ENCODE peak calls at places on chromosomes 1 and 21, in ten cellular contexts. L, N, O, Q, C, G, X, Y, F and M are unnamed samples.

GRCh38 chr1:247102381-247102780 is 1.8 kb downstream of the ZNF669 start:
- DNase-seq in C (no peak), X (no peak), G (no peak), O (no peak), Q (peak), N (no peak), Y (no peak), F (no peak), L (no peak), M (no peak)

GRCh38 chr1:228157381-228158126 is 7.8 kb downstream of the GJC2 start:
- DNase-seq in Y (no peak), N (no peak), C (no peak), O (no peak), Q (no peak), L (no peak), X (peak), F (no peak), G (no peak), M (no peak)

GRCh38 chr1:157691285-157691920 is 9.2 kb downstream of the FCRL3 start:
- DNase-seq in Q (peak), L (peak), C (no peak), O (peak), X (no peak), N (no peak), F (no peak), Y (no peak), G (peak), M (no peak)

GRCh38 chr1:208203127-208203847 is 40.9 kb downstream of the PLXNA2 start:
- DNase-seq in O (no peak), G (no peak), Q (peak), Y (no peak), C (no peak), N (peak), X (peak), F (no peak), L (no peak), M (no peak)

GRCh38 chr21:26709090-26709489 is 136.0 kb upstream of the CYYR1 start:
- DNase-seq in O (peak), X (no peak), L (no peak), F (no peak), Q (peak), N (no peak), G (no peak), Y (no peak), C (no peak), M (no peak)

GRCh38 chr1:31837441-31838158 is 21.8 kb upstream of the SPOCD1 start:
- DNase-seq in L (no peak), F (no peak), N (no peak), X (no peak), Y (no peak), O (no peak), Q (no peak), G (no peak), C (no peak), M (no peak)

GRCh38 chr1:228021526-228022030 is 14.8 kb downstream of the WNT3A start:
- DNase-seq in F (no peak), C (no peak), L (no peak), O (no peak), Y (no peak), G (no peak), N (no peak), X (no peak), Q (no peak), M (no peak)

GRCh38 chr1:25590096-25590824 is 26.3 kb upstream of the MAN1C1 start:
- DNase-seq in X (peak), C (no peak), Q (no peak), O (no peak), N (no peak), G (no peak), L (no peak), F (no peak), Y (no peak), M (no peak)

GRCh38 chr1:50333595-50333974 is 89.7 kb downstream of the DMRTA2 start:
- DNase-seq in N (no peak), G (no peak), L (peak), C (peak), O (peak), F (peak), Q (peak), X (peak), Y (peak), M (no peak)

GRCh38 chr1:44820328-44820944 is 12.1 kb downstream of the BTBD19 start:
- DNase-seq in F (no peak), X (no peak), N (no peak), C (no peak), O (no peak), G (no peak), Q (no peak), Y (no peak), L (no peak), M (no peak)